ENCODE peak calls at places on chromosomes 16 and 17, in ten cellular contexts. One of them, this sample, is unnamed.

GRCh38 chr17:21039839-21040575 is 2.8 kb downstream of the USP22 start:
- DNase-seq in NCI-H2081: peak
- DNase-seq in body of pancreas: no peak
- DNase-seq in kidney: no peak
- DNase-seq in NCI-H774: no peak
- DNase-seq in T-helper 9 cell: no peak
- DNase-seq in T-helper 2 cell: no peak
- DNase-seq in Panc1: no peak
- DNase-seq in midbrain: peak
- DNase-seq in NCI-H1436: peak
- DNase-seq in this sample: peak

GRCh38 chr16:10949424-10949970 is 5.1 kb downstream of the CLEC16A start:
- DNase-seq in T-helper 9 cell: no peak
- DNase-seq in kidney: no peak
- DNase-seq in NCI-H1436: no peak
- DNase-seq in NCI-H774: no peak
- DNase-seq in midbrain: no peak
- DNase-seq in Panc1: no peak
- DNase-seq in T-helper 2 cell: no peak
- DNase-seq in body of pancreas: peak
- DNase-seq in NCI-H2081: no peak
- DNase-seq in this sample: no peak

GRCh38 chr16:89711601-89712475 is 8.9 kb downstream of the VPS9D1 start:
- DNase-seq in NCI-H1436: no peak
- DNase-seq in Panc1: no peak
- DNase-seq in kidney: peak
- DNase-seq in NCI-H774: peak
- DNase-seq in midbrain: no peak
- DNase-seq in NCI-H2081: peak
- DNase-seq in T-helper 2 cell: peak
- DNase-seq in T-helper 9 cell: peak
- DNase-seq in body of pancreas: peak
- DNase-seq in this sample: peak

GRCh38 chr16:13376174-13376573 is 474.8 kb downstream of the SHISA9 start:
- DNase-seq in NCI-H774: no peak
- DNase-seq in body of pancreas: no peak
- DNase-seq in NCI-H2081: no peak
- DNase-seq in NCI-H1436: no peak
- DNase-seq in T-helper 9 cell: no peak
- DNase-seq in Panc1: no peak
- DNase-seq in midbrain: no peak
- DNase-seq in T-helper 2 cell: no peak
- DNase-seq in kidney: no peak
- DNase-seq in this sample: no peak

GRCh38 chr17:59914274-59914854 is 21.4 kb downstream of the RPS6KB1 start:
- DNase-seq in Panc1: no peak
- DNase-seq in midbrain: peak
- DNase-seq in NCI-H2081: peak
- DNase-seq in NCI-H774: peak
- DNase-seq in kidney: no peak
- DNase-seq in T-helper 9 cell: no peak
- DNase-seq in T-helper 2 cell: no peak
- DNase-seq in body of pancreas: no peak
- DNase-seq in NCI-H1436: peak
- DNase-seq in this sample: peak

GRCh38 chr17:7173687-7174602 is 5.2 kb downstream of the ASGR1 start:
- DNase-seq in T-helper 2 cell: peak
- DNase-seq in NCI-H774: no peak
- DNase-seq in body of pancreas: peak
- DNase-seq in NCI-H2081: no peak
- DNase-seq in midbrain: peak
- DNase-seq in kidney: peak
- DNase-seq in T-helper 9 cell: peak
- DNase-seq in NCI-H1436: peak
- DNase-seq in Panc1: no peak
- DNase-seq in this sample: no peak

GRCh38 chr16:4846503-4846900 is 586 bp downstream of the GLYR1 start:
- DNase-seq in body of pancreas: peak
- DNase-seq in NCI-H1436: no peak
- DNase-seq in T-helper 9 cell: no peak
- DNase-seq in midbrain: peak
- DNase-seq in kidney: peak
- DNase-seq in NCI-H774: no peak
- DNase-seq in T-helper 2 cell: peak
- DNase-seq in Panc1: no peak
- DNase-seq in NCI-H2081: peak
- DNase-seq in this sample: peak

GRCh38 chr17:77281024-77281903 is 140.5 kb downstream of the SEC14L1 start:
- DNase-seq in body of pancreas: peak
- DNase-seq in T-helper 2 cell: peak
- DNase-seq in NCI-H2081: peak
- DNase-seq in midbrain: no peak
- DNase-seq in Panc1: no peak
- DNase-seq in T-helper 9 cell: peak
- DNase-seq in NCI-H1436: peak
- DNase-seq in kidney: peak
- DNase-seq in NCI-H774: peak
- DNase-seq in this sample: peak

GRCh38 chr16:85613609-85614337 is 651 bp downstream of the GSE1 start:
- DNase-seq in T-helper 2 cell: no peak
- DNase-seq in NCI-H1436: peak
- DNase-seq in kidney: peak
- DNase-seq in NCI-H2081: peak
- DNase-seq in T-helper 9 cell: no peak
- DNase-seq in Panc1: no peak
- DNase-seq in midbrain: no peak
- DNase-seq in body of pancreas: peak
- DNase-seq in NCI-H774: no peak
- DNase-seq in this sample: peak

GRCh38 chr17:68561319-68561718 is 39.8 kb downstream of the FAM20A start:
- DNase-seq in kidney: no peak
- DNase-seq in T-helper 2 cell: no peak
- DNase-seq in NCI-H1436: no peak
- DNase-seq in T-helper 9 cell: no peak
- DNase-seq in Panc1: no peak
- DNase-seq in NCI-H2081: no peak
- DNase-seq in body of pancreas: no peak
- DNase-seq in NCI-H774: no peak
- DNase-seq in midbrain: no peak
- DNase-seq in this sample: no peak

GRCh38 chr17:75430159-75430748 is 24.8 kb upstream of the GRB2 start:
- DNase-seq in body of pancreas: peak
- DNase-seq in midbrain: no peak
- DNase-seq in kidney: no peak
- DNase-seq in NCI-H2081: no peak
- DNase-seq in NCI-H774: no peak
- DNase-seq in NCI-H1436: no peak
- DNase-seq in T-helper 9 cell: no peak
- DNase-seq in Panc1: no peak
- DNase-seq in T-helper 2 cell: no peak
- DNase-seq in this sample: no peak

GRCh38 chr17:14762736-14763479 is 462.0 kb downstream of the HS3ST3B1 start:
- DNase-seq in NCI-H1436: no peak
- DNase-seq in midbrain: no peak
- DNase-seq in kidney: no peak
- DNase-seq in NCI-H774: no peak
- DNase-seq in T-helper 2 cell: no peak
- DNase-seq in NCI-H2081: no peak
- DNase-seq in body of pancreas: no peak
- DNase-seq in Panc1: no peak
- DNase-seq in T-helper 9 cell: no peak
- DNase-seq in this sample: no peak

GRCh38 chr16:65667013-65667578 is 545.2 kb upstream of the CDH11 start:
- DNase-seq in NCI-H2081: no peak
- DNase-seq in kidney: no peak
- DNase-seq in Panc1: no peak
- DNase-seq in midbrain: no peak
- DNase-seq in NCI-H774: no peak
- DNase-seq in T-helper 2 cell: no peak
- DNase-seq in NCI-H1436: no peak
- DNase-seq in T-helper 9 cell: no peak
- DNase-seq in body of pancreas: no peak
- DNase-seq in this sample: no peak

GRCh38 chr16:71564377-71564967 is 12.4 kb downstream of the TAT start:
- DNase-seq in NCI-H774: no peak
- DNase-seq in kidney: no peak
- DNase-seq in T-helper 9 cell: no peak
- DNase-seq in Panc1: no peak
- DNase-seq in NCI-H2081: no peak
- DNase-seq in T-helper 2 cell: no peak
- DNase-seq in NCI-H1436: no peak
- DNase-seq in body of pancreas: no peak
- DNase-seq in midbrain: no peak
- DNase-seq in this sample: no peak

GRCh38 chr16:77434022-77434364 is 841 bp downstream of the ADAMTS18 start:
- DNase-seq in Panc1: no peak
- DNase-seq in body of pancreas: no peak
- DNase-seq in NCI-H2081: no peak
- DNase-seq in NCI-H774: no peak
- DNase-seq in kidney: no peak
- DNase-seq in T-helper 2 cell: no peak
- DNase-seq in T-helper 9 cell: no peak
- DNase-seq in NCI-H1436: no peak
- DNase-seq in midbrain: no peak
- DNase-seq in this sample: no peak

GRCh38 chr17:59375858-59376257 is 44.4 kb downstream of the YPEL2 start:
- DNase-seq in body of pancreas: no peak
- DNase-seq in NCI-H2081: no peak
- DNase-seq in NCI-H774: no peak
- DNase-seq in midbrain: no peak
- DNase-seq in T-helper 2 cell: no peak
- DNase-seq in T-helper 9 cell: no peak
- DNase-seq in kidney: no peak
- DNase-seq in Panc1: no peak
- DNase-seq in NCI-H1436: no peak
- DNase-seq in this sample: no peak

GRCh38 chr17:80219777-80220708 is at the start of the genes SGSH and SLC26A11:
- DNase-seq in T-helper 2 cell: peak
- DNase-seq in NCI-H774: peak
- DNase-seq in T-helper 9 cell: peak
- DNase-seq in NCI-H2081: peak
- DNase-seq in NCI-H1436: peak
- DNase-seq in midbrain: peak
- DNase-seq in body of pancreas: peak
- DNase-seq in Panc1: no peak
- DNase-seq in kidney: peak
- DNase-seq in this sample: peak